ENCODE peak calls at places on chromosomes 11 and 22, in four cellular contexts. One of them, this sample, is unnamed.

GRCh38 chr22:46602025-46602424 is 18.2 kb upstream of the GRAMD4 start:
- DNase-seq in ecto neural progenitor cell: no peak
- DNase-seq in DMS153: no peak
- DNase-seq in CD8-positive, alpha-beta T cell: no peak
- DNase-seq in this sample: no peak

GRCh38 chr11:76610871-76611475 is 59.6 kb downstream of the LRRC32 start:
- DNase-seq in ecto neural progenitor cell: peak
- DNase-seq in DMS153: peak
- DNase-seq in CD8-positive, alpha-beta T cell: no peak
- DNase-seq in this sample: peak

GRCh38 chr11:128862421-128862820 is 4.7 kb downstream of the KCNJ1 start:
- DNase-seq in ecto neural progenitor cell: no peak
- DNase-seq in DMS153: no peak
- DNase-seq in CD8-positive, alpha-beta T cell: no peak
- DNase-seq in this sample: no peak

GRCh38 chr11:63537293-63538101 is 889 bp downstream of the PLAAT4 start:
- DNase-seq in ecto neural progenitor cell: no peak
- DNase-seq in DMS153: no peak
- DNase-seq in CD8-positive, alpha-beta T cell: no peak
- DNase-seq in this sample: peak

GRCh38 chr11:27468209-27468608 is 4.4 kb downstream of the LGR4 start:
- DNase-seq in ecto neural progenitor cell: no peak
- DNase-seq in DMS153: no peak
- DNase-seq in CD8-positive, alpha-beta T cell: no peak
- DNase-seq in this sample: no peak

GRCh38 chr11:34824425-34824824 is 91.8 kb downstream of the APIP start:
- DNase-seq in ecto neural progenitor cell: no peak
- DNase-seq in DMS153: no peak
- DNase-seq in CD8-positive, alpha-beta T cell: no peak
- DNase-seq in this sample: no peak

GRCh38 chr11:250740-251299 is 14.0 kb downstream of the PSMD13 start:
- DNase-seq in ecto neural progenitor cell: peak
- DNase-seq in DMS153: peak
- DNase-seq in CD8-positive, alpha-beta T cell: peak
- DNase-seq in this sample: no peak

GRCh38 chr11:66282468-66283455 is 4.8 kb downstream of the CNIH2 start:
- DNase-seq in ecto neural progenitor cell: peak
- DNase-seq in DMS153: peak
- DNase-seq in CD8-positive, alpha-beta T cell: peak
- DNase-seq in this sample: peak

This sample was measured in DMS 273 treated with DMSO at 0.1 percent for 48 hours.